ENCODE peak calls at places on chromosomes 5 and 9, in nine cellular contexts. One of them, this sample, is unnamed.

GRCh38 chr9:87766697-87767096 is 40.8 kb downstream of the CTSL start:
- DNase-seq in SK-N-SH: no peak
- DNase-seq in MM.1S: no peak
- DNase-seq in PC-3: peak; percentile 92
- DNase-seq in hepatocyte: peak; percentile 69
- DNase-seq in neural progenitor cell: no peak
- DNase-seq in HCT116: peak; percentile 47
- DNase-seq in GM23248: no peak
- DNase-seq in GM23338: peak; percentile 53
- DNase-seq in this sample: no peak

GRCh38 chr9:97983524-97984187 is 515 bp downstream of the ANP32B start:
- DNase-seq in neural progenitor cell: peak; percentile 68
- DNase-seq in PC-3: peak; percentile 9
- DNase-seq in GM23338: peak; percentile 39
- DNase-seq in SK-N-SH: peak; percentile 81
- DNase-seq in GM23248: peak; percentile 73
- DNase-seq in HCT116: no peak
- DNase-seq in MM.1S: peak; percentile 62
- DNase-seq in hepatocyte: peak; percentile 75
- DNase-seq in this sample: peak; percentile 63

GRCh38 chr5:81558188-81558587 is 164.3 kb upstream of the ACOT12 start:
- DNase-seq in neural progenitor cell: no peak
- DNase-seq in GM23338: no peak
- DNase-seq in hepatocyte: no peak
- DNase-seq in SK-N-SH: no peak
- DNase-seq in MM.1S: no peak
- DNase-seq in GM23248: no peak
- DNase-seq in HCT116: no peak
- DNase-seq in PC-3: no peak
- DNase-seq in this sample: no peak

GRCh38 chr9:112861155-112861554 is 29.5 kb downstream of the SLC46A2 start:
- DNase-seq in GM23248: no peak
- DNase-seq in GM23338: no peak
- DNase-seq in neural progenitor cell: no peak
- DNase-seq in HCT116: no peak
- DNase-seq in hepatocyte: no peak
- DNase-seq in PC-3: no peak
- DNase-seq in MM.1S: no peak
- DNase-seq in SK-N-SH: no peak
- DNase-seq in this sample: no peak

GRCh38 chr5:62718368-62718767 is 139.7 kb downstream of the LRRC70 start:
- DNase-seq in SK-N-SH: no peak
- DNase-seq in GM23248: no peak
- DNase-seq in PC-3: no peak
- DNase-seq in HCT116: no peak
- DNase-seq in MM.1S: no peak
- DNase-seq in neural progenitor cell: no peak
- DNase-seq in hepatocyte: no peak
- DNase-seq in GM23338: peak; percentile 61
- DNase-seq in this sample: no peak

GRCh38 chr9:95796029-95796428 is 79.5 kb upstream of the ERCC6L2 start:
- DNase-seq in neural progenitor cell: no peak
- DNase-seq in MM.1S: no peak
- DNase-seq in HCT116: no peak
- DNase-seq in GM23248: no peak
- DNase-seq in PC-3: no peak
- DNase-seq in GM23338: no peak
- DNase-seq in hepatocyte: no peak
- DNase-seq in SK-N-SH: no peak
- DNase-seq in this sample: no peak

GRCh38 chr9:120386390-120387131 is 193.4 kb downstream of the CDK5RAP2 start:
- DNase-seq in GM23248: no peak
- DNase-seq in MM.1S: no peak
- DNase-seq in hepatocyte: peak; percentile 32
- DNase-seq in neural progenitor cell: no peak
- DNase-seq in GM23338: no peak
- DNase-seq in SK-N-SH: peak; percentile 48
- DNase-seq in PC-3: no peak
- DNase-seq in HCT116: no peak
- DNase-seq in this sample: no peak

GRCh38 chr9:96383165-96383939 is at the start of gene SLC35D2:
- DNase-seq in hepatocyte: peak; percentile 91
- DNase-seq in SK-N-SH: peak; percentile 93
- DNase-seq in MM.1S: no peak
- DNase-seq in HCT116: no peak
- DNase-seq in GM23248: peak; percentile 70
- DNase-seq in neural progenitor cell: peak; percentile 84
- DNase-seq in GM23338: peak; percentile 88
- DNase-seq in PC-3: peak; percentile 58
- DNase-seq in this sample: no peak

GRCh38 chr5:88140396-88140862 is 128.2 kb downstream of the TMEM161B start:
- DNase-seq in PC-3: no peak
- DNase-seq in HCT116: no peak
- DNase-seq in GM23248: no peak
- DNase-seq in GM23338: peak; percentile 94
- DNase-seq in neural progenitor cell: peak; percentile 69
- DNase-seq in MM.1S: no peak
- DNase-seq in SK-N-SH: no peak
- DNase-seq in hepatocyte: peak; percentile 68
- DNase-seq in this sample: no peak

GRCh38 chr5:138458856-138459255 is 6.4 kb upstream of the EGR1 start:
- DNase-seq in MM.1S: no peak
- DNase-seq in HCT116: no peak
- DNase-seq in SK-N-SH: no peak
- DNase-seq in neural progenitor cell: no peak
- DNase-seq in GM23248: no peak
- DNase-seq in hepatocyte: no peak
- DNase-seq in PC-3: no peak
- DNase-seq in GM23338: no peak
- DNase-seq in this sample: no peak

GRCh38 chr5:134547579-134547978 is 22.1 kb downstream of the JADE2 start:
- DNase-seq in hepatocyte: peak; percentile 51
- DNase-seq in GM23248: peak; percentile 94
- DNase-seq in MM.1S: no peak
- DNase-seq in GM23338: no peak
- DNase-seq in PC-3: peak; percentile 60
- DNase-seq in SK-N-SH: no peak
- DNase-seq in HCT116: no peak
- DNase-seq in neural progenitor cell: no peak
- DNase-seq in this sample: no peak

GRCh38 chr9:71306134-71306533 is 184.7 kb upstream of the TRPM3 start:
- DNase-seq in MM.1S: no peak
- DNase-seq in GM23248: no peak
- DNase-seq in HCT116: no peak
- DNase-seq in hepatocyte: no peak
- DNase-seq in SK-N-SH: no peak
- DNase-seq in neural progenitor cell: no peak
- DNase-seq in GM23338: no peak
- DNase-seq in PC-3: no peak
- DNase-seq in this sample: no peak

GRCh38 chr9:21591221-21592062 is 109.3 kb upstream of the IFNE start:
- DNase-seq in MM.1S: no peak
- DNase-seq in GM23338: peak; percentile 53
- DNase-seq in GM23248: peak; percentile 99
- DNase-seq in neural progenitor cell: peak; percentile 18
- DNase-seq in HCT116: peak; percentile 94
- DNase-seq in hepatocyte: peak; percentile 85
- DNase-seq in PC-3: peak; percentile 90
- DNase-seq in SK-N-SH: no peak
- DNase-seq in this sample: no peak

GRCh38 chr5:43357067-43357466 is 43.9 kb upstream of the HMGCS1 start:
- DNase-seq in MM.1S: no peak
- DNase-seq in HCT116: no peak
- DNase-seq in GM23248: no peak
- DNase-seq in SK-N-SH: no peak
- DNase-seq in PC-3: no peak
- DNase-seq in hepatocyte: peak; percentile 17
- DNase-seq in neural progenitor cell: no peak
- DNase-seq in GM23338: no peak
- DNase-seq in this sample: no peak

GRCh38 chr9:131676431-131676972 is 63.4 kb downstream of the RAPGEF1 start:
- DNase-seq in HCT116: no peak
- DNase-seq in PC-3: no peak
- DNase-seq in hepatocyte: no peak
- DNase-seq in GM23338: no peak
- DNase-seq in neural progenitor cell: no peak
- DNase-seq in MM.1S: peak; percentile 96
- DNase-seq in GM23248: peak; percentile 28
- DNase-seq in SK-N-SH: no peak
- DNase-seq in this sample: peak; percentile 87
- H3K4me1 ChIP-seq in HCT116: peaks cover 40% of the 10 kb centered on the region
- H3K4me1 ChIP-seq in PC-3: peaks cover 39% of the 10 kb centered on the region
- H3K4me1 ChIP-seq in hepatocyte: peaks cover 47% of the 10 kb centered on the region
- H3K4me1 ChIP-seq in GM23338: peaks cover 70% of the 10 kb centered on the region
- H3K4me1 ChIP-seq in neural progenitor cell: peaks cover 58% of the 10 kb centered on the region
- H3K4me1 ChIP-seq in MM.1S: peaks cover 54% of the 10 kb centered on the region
- H3K4me1 ChIP-seq in GM23248: peaks cover 46% of the 10 kb centered on the region
- H3K4me1 ChIP-seq in SK-N-SH: peaks cover 44% of the 10 kb centered on the region
- H3K4me1 ChIP-seq in this sample: peaks cover 69% of the 10 kb centered on the region

GRCh38 chr5:73445708-73446630 is 2.6 kb downstream of the FOXD1 start:
- DNase-seq in HCT116: no peak
- DNase-seq in SK-N-SH: no peak
- DNase-seq in neural progenitor cell: no peak
- DNase-seq in MM.1S: no peak
- DNase-seq in PC-3: no peak
- DNase-seq in hepatocyte: no peak
- DNase-seq in GM23338: no peak
- DNase-seq in GM23248: peak; percentile 16
- DNase-seq in this sample: no peak

GRCh38 chr5:73448072-73448432 is 525 bp downstream of the FOXD1 start:
- DNase-seq in MM.1S: peak; percentile 44
- DNase-seq in SK-N-SH: peak; percentile 57
- DNase-seq in GM23248: no peak
- DNase-seq in PC-3: no peak
- DNase-seq in neural progenitor cell: peak; percentile 59
- DNase-seq in HCT116: no peak
- DNase-seq in hepatocyte: no peak
- DNase-seq in GM23338: peak; percentile 51
- DNase-seq in this sample: peak; percentile 32

GRCh38 chr5:73448451-73449136 is at the start of gene FOXD1:
- DNase-seq in MM.1S: peak; percentile 80
- DNase-seq in hepatocyte: peak; percentile 87
- DNase-seq in SK-N-SH: peak; percentile 80
- DNase-seq in GM23338: peak; percentile 91
- DNase-seq in HCT116: peak; percentile 92
- DNase-seq in GM23248: peak; percentile 99
- DNase-seq in PC-3: peak; percentile 83
- DNase-seq in neural progenitor cell: peak; percentile 90
- DNase-seq in this sample: peak; percentile 58

GRCh38 chr5:73447234-73448071 is 1.1 kb downstream of the FOXD1 start:
- DNase-seq in hepatocyte: peak; percentile 54
- DNase-seq in MM.1S: peak; percentile 55
- DNase-seq in HCT116: no peak
- DNase-seq in PC-3: peak; percentile 38
- DNase-seq in SK-N-SH: peak; percentile 77
- DNase-seq in neural progenitor cell: peak; percentile 79
- DNase-seq in GM23338: peak; percentile 66
- DNase-seq in GM23248: peak; percentile 88
- DNase-seq in this sample: peak; percentile 57

GRCh38 chr5:73446631-73447233 is 1.8 kb downstream of the FOXD1 start:
- DNase-seq in PC-3: peak; percentile 16
- DNase-seq in MM.1S: peak; percentile 8
- DNase-seq in neural progenitor cell: peak; percentile 58
- DNase-seq in hepatocyte: no peak
- DNase-seq in HCT116: no peak
- DNase-seq in GM23338: peak; percentile 52
- DNase-seq in SK-N-SH: no peak
- DNase-seq in GM23248: peak; percentile 48
- DNase-seq in this sample: no peak
- TF ChIP-seq EZH2phosphoT487 in PC-3: no peak
- TF ChIP-seq EZH2phosphoT487 in MM.1S: no peak
- TF ChIP-seq EZH2phosphoT487 in neural progenitor cell: peak; percentile 86
- TF ChIP-seq EZH2phosphoT487 in hepatocyte: peak; percentile 81
- TF ChIP-seq EZH2phosphoT487 in HCT116: no peak
- TF ChIP-seq EZH2phosphoT487 in GM23338: peak; percentile 100
- TF ChIP-seq EZH2phosphoT487 in SK-N-SH: no peak
- TF ChIP-seq EZH2phosphoT487 in GM23248: no peak
- TF ChIP-seq EZH2phosphoT487 in this sample: peak; percentile 97

DNA sequence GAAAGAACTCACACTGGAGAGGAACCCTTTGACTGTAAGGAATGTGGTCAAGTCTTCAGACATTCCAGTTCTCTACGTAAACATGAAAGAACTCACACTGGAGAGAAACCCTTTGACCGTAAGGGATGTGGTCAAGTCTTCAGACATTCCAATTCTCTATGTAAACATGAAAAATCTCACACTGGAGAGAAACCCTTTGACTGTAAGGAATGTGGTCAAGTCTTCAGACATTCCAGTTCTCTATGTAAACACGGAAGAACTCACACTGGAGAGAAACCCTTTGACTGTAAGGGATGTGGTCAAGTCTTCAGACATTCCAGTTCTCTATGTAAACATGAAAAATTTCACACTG is 32.6 kb downstream of the MAPK9 start:
- DNase-seq in SK-N-SH: no peak
- DNase-seq in neural progenitor cell: no peak
- DNase-seq in GM23248: no peak
- DNase-seq in MM.1S: no peak
- DNase-seq in PC-3: peak; percentile 45
- DNase-seq in HCT116: no peak
- DNase-seq in GM23338: peak; percentile 6
- DNase-seq in hepatocyte: no peak
- DNase-seq in this sample: no peak
- H3K4me1 ChIP-seq in SK-N-SH: no peaks in the 10 kb centered on the region
- H3K4me1 ChIP-seq in neural progenitor cell: no peaks in the 10 kb centered on the region
- H3K4me1 ChIP-seq in GM23248: no peaks in the 10 kb centered on the region
- H3K4me1 ChIP-seq in MM.1S: no peaks in the 10 kb centered on the region
- H3K4me1 ChIP-seq in PC-3: no peaks in the 10 kb centered on the region
- H3K4me1 ChIP-seq in HCT116: no peaks in the 10 kb centered on the region
- H3K4me1 ChIP-seq in GM23338: no peaks in the 10 kb centered on the region
- H3K4me1 ChIP-seq in hepatocyte: no peaks in the 10 kb centered on the region
- H3K4me1 ChIP-seq in this sample: no peaks in the 10 kb centered on the region

GRCh38 chr5:125235995-125236394 is 489.6 kb upstream of the ZNF608 start:
- DNase-seq in GM23248: no peak
- DNase-seq in neural progenitor cell: no peak
- DNase-seq in MM.1S: no peak
- DNase-seq in HCT116: no peak
- DNase-seq in SK-N-SH: no peak
- DNase-seq in GM23338: peak; percentile 11
- DNase-seq in hepatocyte: no peak
- DNase-seq in PC-3: no peak
- DNase-seq in this sample: no peak

GRCh38 chr5:125237026-125237425 is 490.6 kb upstream of the ZNF608 start:
- DNase-seq in PC-3: no peak
- DNase-seq in HCT116: no peak
- DNase-seq in GM23338: peak; percentile 13
- DNase-seq in MM.1S: no peak
- DNase-seq in SK-N-SH: no peak
- DNase-seq in hepatocyte: no peak
- DNase-seq in GM23248: no peak
- DNase-seq in neural progenitor cell: no peak
- DNase-seq in this sample: no peak

GRCh38 chr5:125229556-125229955 is 483.1 kb upstream of the ZNF608 start:
- DNase-seq in neural progenitor cell: no peak
- DNase-seq in GM23248: no peak
- DNase-seq in HCT116: no peak
- DNase-seq in GM23338: no peak
- DNase-seq in PC-3: no peak
- DNase-seq in SK-N-SH: no peak
- DNase-seq in MM.1S: no peak
- DNase-seq in hepatocyte: no peak
- DNase-seq in this sample: no peak

GRCh38 chr5:125233944-125234343 is 487.5 kb upstream of the ZNF608 start:
- DNase-seq in neural progenitor cell: no peak
- DNase-seq in MM.1S: no peak
- DNase-seq in GM23338: no peak
- DNase-seq in GM23248: no peak
- DNase-seq in SK-N-SH: no peak
- DNase-seq in HCT116: no peak
- DNase-seq in PC-3: no peak
- DNase-seq in hepatocyte: no peak
- DNase-seq in this sample: no peak

GRCh38 chr5:125232779-125233230 is 486.4 kb upstream of the ZNF608 start:
- DNase-seq in hepatocyte: peak; percentile 13
- DNase-seq in HCT116: no peak
- DNase-seq in GM23338: no peak
- DNase-seq in SK-N-SH: peak; percentile 61
- DNase-seq in neural progenitor cell: no peak
- DNase-seq in GM23248: peak; percentile 92
- DNase-seq in PC-3: no peak
- DNase-seq in MM.1S: no peak
- DNase-seq in this sample: no peak
- TF ChIP-seq EZH2phosphoT487 in hepatocyte: no peak
- TF ChIP-seq EZH2phosphoT487 in HCT116: no peak
- TF ChIP-seq EZH2phosphoT487 in GM23338: no peak
- TF ChIP-seq EZH2phosphoT487 in SK-N-SH: no peak
- TF ChIP-seq EZH2phosphoT487 in neural progenitor cell: no peak
- TF ChIP-seq EZH2phosphoT487 in GM23248: no peak
- TF ChIP-seq EZH2phosphoT487 in PC-3: no peak
- TF ChIP-seq EZH2phosphoT487 in MM.1S: no peak
- TF ChIP-seq EZH2phosphoT487 in this sample: no peak